ENCODE peak calls at places on chromosomes 3 and 15, in ten cellular contexts. I is HuH-7; A is mesendoderm; T is activated T-cell treated with anti-CD3 and anti-CD28 coated beads, Interleukin-2, amount 50 U/mL, for 48 hours; V is HFFc6; C is HT1080; Z is CD8-positive, alpha-beta T cell; S is activated T-helper 1 cell treated with Interleukin-2 at 50 U/mL for 16 hours; B is GM13977; M is sciatic nerve. W is an unnamed sample.

GRCh38 chr15:71651750-71652186 is 158.6 kb upstream of the NR2E3 start:
- DNase-seq in I (no peak), A (peak; percentile 83), T (no peak), V (peak; percentile 67), C (peak; percentile 67), Z (no peak), S (no peak), B (peak; percentile 16), M (no peak), W (no peak)

GRCh38 chr3:74624301-74624700 is 9.8 kb upstream of the CNTN3 start:
- DNase-seq in I (no peak), A (no peak), T (no peak), V (peak; percentile 78), C (peak; percentile 62), Z (no peak), S (no peak), B (no peak), M (no peak), W (no peak)

GRCh38 chr15:74438206-74438605 is 4.4 kb upstream of the SEMA7A start:
- DNase-seq in I (no peak), A (no peak), T (no peak), V (no peak), C (no peak), Z (no peak), S (no peak), B (no peak), M (no peak), W (no peak)

GRCh38 chr3:183116051-183116614 is 16.8 kb upstream of the MCCC1 start:
- DNase-seq in I (peak; percentile 64), A (peak; percentile 92), T (peak; percentile 72), V (no peak), C (no peak), Z (peak; percentile 19), S (peak; percentile 25), B (peak; percentile 93), M (no peak), W (no peak)

GRCh38 chr15:55277116-55277564 is 12.5 kb downstream of the RAB27A start:
- DNase-seq in I (no peak), A (no peak), T (peak; percentile 71), V (no peak), C (peak; percentile 60), Z (no peak), S (peak; percentile 35), B (peak; percentile 65), M (no peak), W (no peak)

GRCh38 chr15:101675796-101676582 is 23.8 kb upstream of the TM2D3 start:
- DNase-seq in I (no peak), A (peak; percentile 24), T (no peak), V (peak; percentile 93), C (peak; percentile 81), Z (no peak), S (no peak), B (no peak), M (no peak), W (no peak)

GRCh38 chr3:121913305-121913704 is 19.1 kb downstream of the SLC15A2 start:
- DNase-seq in I (no peak), A (no peak), T (no peak), V (no peak), C (no peak), Z (no peak), S (no peak), B (no peak), M (no peak), W (no peak)

GRCh38 chr3:189530822-189531221 is 100.4 kb upstream of the TP63 start:
- DNase-seq in I (no peak), A (no peak), T (peak; percentile 43), V (no peak), C (peak; percentile 89), Z (no peak), S (no peak), B (no peak), M (no peak), W (no peak)

GRCh38 chr15:89809093-89809786 is 5.4 kb downstream of the ANPEP start:
- DNase-seq in I (peak; percentile 54), A (no peak), T (no peak), V (no peak), C (no peak), Z (no peak), S (no peak), B (no peak), M (no peak), W (no peak)

GRCh38 chr3:60185161-60185560 is 1066.1 kb downstream of the FHIT start:
- DNase-seq in I (no peak), A (no peak), T (no peak), V (no peak), C (no peak), Z (no peak), S (no peak), B (no peak), M (no peak), W (no peak)

GRCh38 chr3:94423566-94423965 is 360.7 kb downstream of the NSUN3 start:
- DNase-seq in I (no peak), A (no peak), T (no peak), V (peak; percentile 46), C (no peak), Z (no peak), S (no peak), B (no peak), M (no peak), W (no peak)

GRCh38 chr15:80157215-80157614 is 4.4 kb downstream of the FAH start:
- DNase-seq in I (no peak), A (no peak), T (no peak), V (no peak), C (no peak), Z (no peak), S (no peak), B (no peak), M (no peak), W (no peak)

GRCh38 chr15:100002091-100002620 is 268.9 kb upstream of the LYSMD4 start:
- DNase-seq in I (no peak), A (no peak), T (peak; percentile 13), V (no peak), C (no peak), Z (no peak), S (no peak), B (no peak), M (peak; percentile 48), W (no peak)

GRCh38 chr3:5136619-5137429 is 14.7 kb downstream of the ARL8B start:
- DNase-seq in I (peak; percentile 42), A (peak; percentile 58), T (no peak), V (peak; percentile 20), C (peak; percentile 44), Z (no peak), S (no peak), B (peak; percentile 54), M (no peak), W (no peak)

GRCh38 chr3:111748132-111748531 is 110.9 kb upstream of the PHLDB2 start:
- DNase-seq in I (no peak), A (no peak), T (no peak), V (no peak), C (no peak), Z (no peak), S (no peak), B (no peak), M (no peak), W (no peak)

GRCh38 chr15:56619881-56620280 is 113.4 kb downstream of the ZNF280D start:
- DNase-seq in I (no peak), A (no peak), T (no peak), V (no peak), C (no peak), Z (no peak), S (no peak), B (no peak), M (no peak), W (no peak)

GRCh38 chr15:32701863-32702262 is 15.9 kb upstream of the GREM1 start:
- DNase-seq in I (no peak), A (no peak), T (no peak), V (no peak), C (peak; percentile 29), Z (no peak), S (no peak), B (no peak), M (no peak), W (no peak)

GRCh38 chr15:67607329-67607728 is 64.8 kb downstream of the MAP2K5 start:
- DNase-seq in I (no peak), A (no peak), T (no peak), V (no peak), C (no peak), Z (no peak), S (no peak), B (no peak), M (no peak), W (no peak)

GRCh38 chr3:188647237-188647636 is 493.3 kb downstream of the LPP start:
- DNase-seq in I (no peak), A (no peak), T (no peak), V (no peak), C (no peak), Z (no peak), S (no peak), B (no peak), M (no peak), W (no peak)

W was measured in Right ventricle myocardium superior.